ENCODE peak calls at places on chromosomes 1 and 21, in four cellular contexts. F is CD8-positive, alpha-beta T cell; E is AG04450; W is activated CD4-positive, alpha-beta T cell treated with anti-CD3 and anti-CD28 coated beads, Interleukin-2, amount 10 ng/mL, durations not matched to agents 7 days and 5 days. K is an unnamed sample.

GRCh38 chr21:16942703-16943102 is 570.1 kb upstream of the CXADR start:
- DNase-seq in F (no peak), E (no peak), W (no peak), K (peak; percentile 24)

GRCh38 chr1:234613128-234613875 is 3.3 kb upstream of the IRF2BP2 start:
- DNase-seq in F (no peak), E (no peak), W (peak; percentile 18), K (no peak)

GRCh38 chr1:184823080-184823479 is 68.4 kb upstream of the EDEM3 start:
- DNase-seq in F (no peak), E (no peak), W (no peak), K (no peak)

GRCh38 chr1:42844592-42845140 is 1.7 kb upstream of the ZNF691 start:
- DNase-seq in F (no peak), E (no peak), W (no peak), K (no peak)

GRCh38 chr1:36448530-36449051 is 1.7 kb downstream of the OSCP1 start:
- DNase-seq in F (no peak), E (no peak), W (no peak), K (no peak)

GRCh38 chr1:227785812-227786608 is 29.5 kb upstream of the PRSS38 start:
- DNase-seq in F (no peak), E (no peak), W (no peak), K (no peak)

GRCh38 chr1:25197235-25197930 is 34.9 kb downstream of the SYF2 start:
- DNase-seq in F (no peak), E (no peak), W (no peak), K (no peak)

GRCh38 chr1:72283204-72284083 is 1.1 kb upstream of the NEGR1 start:
- DNase-seq in F (no peak), E (peak; percentile 32), W (peak; percentile 10), K (peak; percentile 45)

GRCh38 chr21:44490816-44491215 is 35.5 kb downstream of the LRRC3 start:
- DNase-seq in F (no peak), E (no peak), W (no peak), K (no peak)

GRCh38 chr1:115217150-115218033 is 120.7 kb downstream of the NGF start:
- DNase-seq in F (no peak), E (no peak), W (no peak), K (no peak)

GRCh38 chr1:178470411-178470960 is 26.3 kb downstream of the CLEC20A start:
- DNase-seq in F (no peak), E (no peak), W (no peak), K (no peak)

GRCh38 chr1:227066999-227067398 is 126.9 kb downstream of the COQ8A start:
- DNase-seq in F (no peak), E (no peak), W (no peak), K (no peak)

GRCh38 chr21:45543371-45543709 is 1.1 kb upstream of the SLC19A1 start:
- DNase-seq in F (no peak), E (no peak), W (no peak), K (no peak)

K was measured in Jurkat, Clone E6-1.